ENCODE peak calls at places on chromosomes 16 and 17, in six cellular contexts. Y is AG09309, W is uterus, P is Peyer's patch, F is body of pancreas, H is AG10803. A is an unnamed sample.

GRCh38 chr16:3950343-3951193 is 70.1 kb upstream of the CREBBP start:
- DNase-seq in Y (peak; percentile 91), W (peak; percentile 87), P (peak; percentile 81), F (peak; percentile 68), H (peak; percentile 99), A (no peak)

GRCh38 chr16:411576-412265 is 10.0 kb downstream of the DECR2 start:
- DNase-seq in Y (no peak), W (no peak), P (no peak), F (no peak), H (no peak), A (peak; percentile 11)

GRCh38 chr17:77857613-77858012 is 100.9 kb upstream of the TNRC6C start:
- DNase-seq in Y (no peak), W (no peak), P (no peak), F (no peak), H (no peak), A (no peak)

GRCh38 chr16:8572919-8573724 is 17.2 kb downstream of the TMEM114 start:
- DNase-seq in Y (no peak), W (no peak), P (no peak), F (no peak), H (peak; percentile 57), A (no peak)

GRCh38 chr17:43874293-43874692 is 27.3 kb downstream of the CD300LG start:
- DNase-seq in Y (no peak), W (no peak), P (peak; percentile 84), F (peak; percentile 54), H (no peak), A (no peak)

GRCh38 chr16:72821551-72821950 is 226.4 kb downstream of the ZFHX3 start:
- DNase-seq in Y (no peak), W (no peak), P (no peak), F (no peak), H (no peak), A (no peak)

GRCh38 chr17:75679706-75680201 is 12.6 kb downstream of the SAP30BP start:
- DNase-seq in Y (no peak), W (peak; percentile 59), P (peak; percentile 74), F (peak; percentile 39), H (peak; percentile 42), A (no peak)

GRCh38 chr16:25045696-25046381 is 30.7 kb upstream of the ARHGAP17 start:
- DNase-seq in Y (no peak), W (no peak), P (no peak), F (no peak), H (peak; percentile 89), A (no peak)

GRCh38 chr17:68435876-68436842 is 21.1 kb downstream of the WIPI1 start:
- DNase-seq in Y (peak; percentile 34), W (peak; percentile 84), P (peak; percentile 94), F (peak; percentile 81), H (peak; percentile 76), A (peak; percentile 73)

GRCh38 chr16:55035037-55035436 is 104.4 kb downstream of the IRX5 start:
- DNase-seq in Y (no peak), W (no peak), P (peak; percentile 45), F (peak; percentile 34), H (no peak), A (peak; percentile 48)

GRCh38 chr16:77424841-77425604 is 9.8 kb downstream of the ADAMTS18 start:
- DNase-seq in Y (no peak), W (no peak), P (no peak), F (no peak), H (no peak), A (no peak)

GRCh38 chr16:4172070-4172469 is 55.8 kb upstream of the ADCY9 start:
- DNase-seq in Y (no peak), W (no peak), P (no peak), F (no peak), H (peak; percentile 77), A (no peak)

GRCh38 chr17:38719284-38719942 is 10.7 kb upstream of the CISD3 start:
- DNase-seq in Y (no peak), W (no peak), P (no peak), F (no peak), H (no peak), A (no peak)

GRCh38 chr17:9987779-9988585 is 82.9 kb upstream of the RCVRN start:
- DNase-seq in Y (no peak), W (no peak), P (no peak), F (peak; percentile 17), H (no peak), A (peak; percentile 65)

GRCh38 chr17:32429598-32429997 is 14.7 kb upstream of the PSMD11 start:
- DNase-seq in Y (no peak), W (no peak), P (no peak), F (no peak), H (no peak), A (no peak)

GRCh38 chr17:11441004-11441403 is 157.3 kb upstream of the DNAH9 start:
- DNase-seq in Y (no peak), W (no peak), P (no peak), F (no peak), H (no peak), A (no peak)

GRCh38 chr17:28693866-28694265 is 17.8 kb downstream of the PROCA1 start:
- DNase-seq in Y (no peak), W (no peak), P (no peak), F (no peak), H (no peak), A (no peak)

GRCh38 chr16:23949630-23950290 is 114.0 kb downstream of the PRKCB start:
- DNase-seq in Y (no peak), W (no peak), P (peak; percentile 92), F (peak; percentile 32), H (no peak), A (peak; percentile 32)

GRCh38 chr17:2943971-2944370 is 119.4 kb downstream of the OR1D5 start:
- DNase-seq in Y (no peak), W (no peak), P (no peak), F (no peak), H (no peak), A (no peak)

GRCh38 chr16:14500791-14501190 is 129.3 kb downstream of the PARN start:
- DNase-seq in Y (no peak), W (no peak), P (no peak), F (no peak), H (peak; percentile 59), A (no peak)

GRCh38 chr17:18102640-18103039 is 5.9 kb upstream of the MYO15A start:
- DNase-seq in Y (no peak), W (no peak), P (peak; percentile 61), F (no peak), H (no peak), A (no peak)

GRCh38 chr17:18101828-18102227 is 6.7 kb upstream of the MYO15A start:
- DNase-seq in Y (no peak), W (no peak), P (no peak), F (no peak), H (no peak), A (no peak)

GRCh38 chr17:18100616-18101015 is 7.9 kb upstream of the MYO15A start:
- DNase-seq in Y (no peak), W (no peak), P (no peak), F (no peak), H (no peak), A (no peak)

GRCh38 chr17:18094409-18094807 is 6.7 kb downstream of the DRG2 start:
- DNase-seq in Y (no peak), W (no peak), P (no peak), F (no peak), H (no peak), A (no peak)

DNA sequence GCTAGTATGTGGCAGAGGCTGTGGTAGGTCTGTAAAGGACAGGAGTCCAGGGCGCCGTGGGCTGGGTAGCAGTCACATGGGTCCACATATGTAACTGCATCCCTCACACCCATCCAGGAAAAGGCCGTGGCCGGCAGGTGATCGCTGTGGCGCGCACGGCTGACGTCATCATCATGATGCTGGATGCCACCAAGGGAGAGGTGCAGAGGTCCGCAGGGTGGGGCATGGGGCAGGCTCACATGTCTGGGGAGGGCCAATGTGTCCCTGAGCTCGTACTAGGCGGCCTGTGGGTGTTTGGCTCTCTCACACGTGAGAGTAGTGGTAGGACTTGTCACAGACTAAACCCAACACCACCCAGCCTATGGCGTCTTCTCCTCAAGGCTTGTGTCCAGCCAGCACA is 9.0 kb upstream of the MYO15A start:
- DNase-seq in Y (no peak), W (no peak), P (no peak), F (no peak), H (no peak), A (no peak)
- TF ChIP-seq CTCF in Y (no peak), W (no peak), P (no peak), F (no peak), H (no peak), A (no peak)

GRCh38 chr16:28826141-28826540 is 3.3 kb downstream of the ATXN2L start:
- DNase-seq in Y (no peak), W (no peak), P (no peak), F (no peak), H (no peak), A (peak; percentile 0)
- TF ChIP-seq CTCF in Y (no peak), W (no peak), P (no peak), F (no peak), H (peak; percentile 19), A (no peak)

GRCh38 chr16:80341242-80341641 is 199.6 kb upstream of the DYNLRB2 start:
- DNase-seq in Y (no peak), W (no peak), P (no peak), F (no peak), H (no peak), A (no peak)
- TF ChIP-seq CTCF in Y (no peak), W (no peak), P (no peak), F (no peak), H (no peak), A (no peak)

GRCh38 chr17:81492706-81493105 is 19.9 kb downstream of the ACTG1 start:
- DNase-seq in Y (no peak), W (no peak), P (no peak), F (no peak), H (no peak), A (no peak)

GRCh38 chr17:81491193-81491592 is 21.4 kb downstream of the ACTG1 start:
- DNase-seq in Y (no peak), W (no peak), P (peak; percentile 68), F (no peak), H (no peak), A (no peak)

GRCh38 chr17:81492202-81492601 is 20.4 kb downstream of the ACTG1 start:
- DNase-seq in Y (no peak), W (no peak), P (no peak), F (no peak), H (no peak), A (no peak)

GRCh38 chr17:81490599-81490992 is 22.0 kb downstream of the ACTG1 start:
- DNase-seq in Y (no peak), W (no peak), P (no peak), F (no peak), H (no peak), A (no peak)

DNA sequence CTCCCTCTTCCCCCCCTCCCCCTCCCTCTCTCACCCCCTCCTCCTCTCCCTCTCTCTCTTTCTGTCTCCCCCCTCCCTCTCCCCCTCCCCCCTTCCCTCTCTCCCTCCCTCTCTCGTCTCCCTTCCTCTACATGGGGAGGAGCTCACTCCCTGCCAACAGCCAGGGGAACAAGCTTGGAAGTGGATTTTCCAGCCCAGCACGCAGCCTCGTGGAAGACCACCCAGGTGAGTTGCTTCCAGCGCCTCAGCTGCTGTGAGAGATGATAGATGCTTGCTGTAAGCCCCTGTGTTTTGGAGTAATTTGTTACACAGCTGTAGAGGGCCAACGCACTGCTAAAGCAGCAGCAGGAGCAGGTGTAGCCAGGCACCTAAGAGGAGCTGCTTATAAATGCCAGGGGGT is 20.8 kb downstream of the ACTG1 start:
- DNase-seq in Y (no peak), W (no peak), P (no peak), F (no peak), H (no peak), A (no peak)
- TF ChIP-seq CTCF in Y (no peak), W (no peak), P (no peak), F (no peak), H (no peak), A (no peak)